ENCODE peak calls at places on chromosomes 2 and 18, in four cellular contexts. One of them, this sample, is unnamed.

GRCh38 chr2:33417093-33417492 is 59.4 kb upstream of the RASGRP3 start:
- DNase-seq in posterior cingulate gyrus: no peak
- DNase-seq in effector memory CD4-positive, alpha-beta T cell: no peak
- DNase-seq in LoVo: no peak
- DNase-seq in this sample: no peak

GRCh38 chr2:191625016-191625415 is 52.9 kb upstream of the NABP1 start:
- DNase-seq in posterior cingulate gyrus: no peak
- DNase-seq in effector memory CD4-positive, alpha-beta T cell: peak; percentile 48
- DNase-seq in LoVo: no peak
- DNase-seq in this sample: no peak

GRCh38 chr18:39205565-39205964 is 1640.0 kb upstream of the CELF4 start:
- DNase-seq in posterior cingulate gyrus: no peak
- DNase-seq in effector memory CD4-positive, alpha-beta T cell: no peak
- DNase-seq in LoVo: no peak
- DNase-seq in this sample: no peak

GRCh38 chr2:54149623-54150501 is 34.4 kb downstream of the ACYP2 start:
- DNase-seq in posterior cingulate gyrus: no peak
- DNase-seq in effector memory CD4-positive, alpha-beta T cell: no peak
- DNase-seq in LoVo: no peak
- DNase-seq in this sample: no peak

GRCh38 chr18:26839609-26840008 is 25.9 kb downstream of the AQP4 start:
- DNase-seq in posterior cingulate gyrus: no peak
- DNase-seq in effector memory CD4-positive, alpha-beta T cell: no peak
- DNase-seq in LoVo: no peak
- DNase-seq in this sample: no peak

GRCh38 chr2:170723446-170723958 is 8.4 kb downstream of the SP5 start:
- DNase-seq in posterior cingulate gyrus: no peak
- DNase-seq in effector memory CD4-positive, alpha-beta T cell: no peak
- DNase-seq in LoVo: no peak
- DNase-seq in this sample: no peak

GRCh38 chr2:223047260-223047761 is 4.7 kb upstream of the KCNE4 start:
- DNase-seq in posterior cingulate gyrus: no peak
- DNase-seq in effector memory CD4-positive, alpha-beta T cell: no peak
- DNase-seq in LoVo: no peak
- DNase-seq in this sample: no peak

GRCh38 chr2:191115391-191115790 is 35.4 kb downstream of the STAT4 start:
- DNase-seq in posterior cingulate gyrus: no peak
- DNase-seq in effector memory CD4-positive, alpha-beta T cell: peak; percentile 51
- DNase-seq in LoVo: no peak
- DNase-seq in this sample: no peak

GRCh38 chr2:26706093-26706492 is 13.6 kb downstream of the KCNK3 start:
- DNase-seq in posterior cingulate gyrus: no peak
- DNase-seq in effector memory CD4-positive, alpha-beta T cell: no peak
- DNase-seq in LoVo: no peak
- DNase-seq in this sample: no peak

GRCh38 chr2:216643986-216644662 is 10.9 kb downstream of the IGFBP2 start:
- DNase-seq in posterior cingulate gyrus: no peak
- DNase-seq in effector memory CD4-positive, alpha-beta T cell: no peak
- DNase-seq in LoVo: no peak
- DNase-seq in this sample: no peak

GRCh38 chr18:49175071-49175470 is 224.3 kb upstream of the SMAD7 start:
- DNase-seq in posterior cingulate gyrus: no peak
- DNase-seq in effector memory CD4-positive, alpha-beta T cell: no peak
- DNase-seq in LoVo: no peak
- DNase-seq in this sample: no peak

GRCh38 chr2:101524811-101525430 is 50.0 kb upstream of the RFX8 start:
- DNase-seq in posterior cingulate gyrus: no peak
- DNase-seq in effector memory CD4-positive, alpha-beta T cell: no peak
- DNase-seq in LoVo: no peak
- DNase-seq in this sample: no peak

GRCh38 chr2:239294571-239295054 is 106.2 kb downstream of the HDAC4 start:
- DNase-seq in posterior cingulate gyrus: no peak
- DNase-seq in effector memory CD4-positive, alpha-beta T cell: no peak
- DNase-seq in LoVo: no peak
- DNase-seq in this sample: no peak

GRCh38 chr18:446941-447560 is 53.5 kb downstream of the COLEC12 start:
- DNase-seq in posterior cingulate gyrus: no peak
- DNase-seq in effector memory CD4-positive, alpha-beta T cell: no peak
- DNase-seq in LoVo: no peak
- DNase-seq in this sample: no peak

GRCh38 chr2:165725421-165725820 is 68.6 kb downstream of the GALNT3 start:
- DNase-seq in posterior cingulate gyrus: no peak
- DNase-seq in effector memory CD4-positive, alpha-beta T cell: no peak
- DNase-seq in LoVo: no peak
- DNase-seq in this sample: no peak

GRCh38 chr2:26640331-26640745 is 828 bp downstream of the CIB4 start:
- DNase-seq in posterior cingulate gyrus: no peak
- DNase-seq in effector memory CD4-positive, alpha-beta T cell: no peak
- DNase-seq in LoVo: peak; percentile 26
- DNase-seq in this sample: no peak

GRCh38 chr2:29317077-29317517 is 201.9 kb downstream of the CLIP4 start:
- DNase-seq in posterior cingulate gyrus: no peak
- DNase-seq in effector memory CD4-positive, alpha-beta T cell: no peak
- DNase-seq in LoVo: no peak
- DNase-seq in this sample: no peak

GRCh38 chr2:236769981-236770671 is 200.5 kb downstream of the ACKR3 start:
- DNase-seq in posterior cingulate gyrus: peak; percentile 31
- DNase-seq in effector memory CD4-positive, alpha-beta T cell: no peak
- DNase-seq in LoVo: peak; percentile 20
- DNase-seq in this sample: no peak

GRCh38 chr2:221716434-221717303 is 144.6 kb upstream of the EPHA4 start:
- DNase-seq in posterior cingulate gyrus: no peak
- DNase-seq in effector memory CD4-positive, alpha-beta T cell: no peak
- DNase-seq in LoVo: no peak
- DNase-seq in this sample: no peak

GRCh38 chr2:97750017-97750416 is 36.6 kb downstream of the ZAP70 start:
- DNase-seq in posterior cingulate gyrus: no peak
- DNase-seq in effector memory CD4-positive, alpha-beta T cell: no peak
- DNase-seq in LoVo: no peak
- DNase-seq in this sample: no peak

GRCh38 chr2:232502513-232502900 is 14.9 kb upstream of the ECEL1 start:
- DNase-seq in posterior cingulate gyrus: no peak
- DNase-seq in effector memory CD4-positive, alpha-beta T cell: no peak
- DNase-seq in LoVo: no peak
- DNase-seq in this sample: no peak

GRCh38 chr2:174591740-174592139 is 5.9 kb downstream of the WIPF1 start:
- DNase-seq in posterior cingulate gyrus: no peak
- DNase-seq in effector memory CD4-positive, alpha-beta T cell: no peak
- DNase-seq in LoVo: no peak
- DNase-seq in this sample: no peak

GRCh38 chr2:222213084-222213483 is 85.7 kb downstream of the PAX3 start:
- DNase-seq in posterior cingulate gyrus: no peak
- DNase-seq in effector memory CD4-positive, alpha-beta T cell: no peak
- DNase-seq in LoVo: no peak
- DNase-seq in this sample: no peak

GRCh38 chr2:224646242-224646846 is 61.2 kb upstream of the CUL3 start:
- DNase-seq in posterior cingulate gyrus: no peak
- DNase-seq in effector memory CD4-positive, alpha-beta T cell: no peak
- DNase-seq in LoVo: no peak
- DNase-seq in this sample: no peak

GRCh38 chr2:172964511-172964910 is 111.1 kb upstream of the MAP3K20 start:
- DNase-seq in posterior cingulate gyrus: no peak
- DNase-seq in effector memory CD4-positive, alpha-beta T cell: no peak
- DNase-seq in LoVo: no peak
- DNase-seq in this sample: no peak

GRCh38 chr2:126304147-126304546 is 351.8 kb upstream of the GYPC start:
- DNase-seq in posterior cingulate gyrus: no peak
- DNase-seq in effector memory CD4-positive, alpha-beta T cell: no peak
- DNase-seq in LoVo: no peak
- DNase-seq in this sample: no peak

GRCh38 chr18:56678836-56679565 is 27.8 kb downstream of the WDR7 start:
- DNase-seq in posterior cingulate gyrus: no peak
- DNase-seq in effector memory CD4-positive, alpha-beta T cell: no peak
- DNase-seq in LoVo: no peak
- DNase-seq in this sample: no peak

GRCh38 chr2:24231461-24231881 is 56.6 kb downstream of the FAM228A start:
- DNase-seq in posterior cingulate gyrus: no peak
- DNase-seq in effector memory CD4-positive, alpha-beta T cell: no peak
- DNase-seq in LoVo: no peak
- DNase-seq in this sample: peak; percentile 10

GRCh38 chr2:83742117-83742782 is 716.8 kb downstream of the SUCLG1 start:
- DNase-seq in posterior cingulate gyrus: no peak
- DNase-seq in effector memory CD4-positive, alpha-beta T cell: no peak
- DNase-seq in LoVo: no peak
- DNase-seq in this sample: no peak

GRCh38 chr2:75920721-75921551 is 210.2 kb upstream of the GCFC2 start:
- DNase-seq in posterior cingulate gyrus: no peak
- DNase-seq in effector memory CD4-positive, alpha-beta T cell: no peak
- DNase-seq in LoVo: no peak
- DNase-seq in this sample: peak; percentile 30

GRCh38 chr18:3593381-3593903 is 143.5 kb downstream of the TGIF1 start:
- DNase-seq in posterior cingulate gyrus: no peak
- DNase-seq in effector memory CD4-positive, alpha-beta T cell: peak; percentile 54
- DNase-seq in LoVo: peak; percentile 58
- DNase-seq in this sample: no peak

GRCh38 chr2:127632592-127633489 is 13.1 kb upstream of the GPR17 start:
- DNase-seq in posterior cingulate gyrus: no peak
- DNase-seq in effector memory CD4-positive, alpha-beta T cell: no peak
- DNase-seq in LoVo: no peak
- DNase-seq in this sample: no peak

GRCh38 chr18:39854291-39854690 is 2100.7 kb upstream of the PIK3C3 start:
- DNase-seq in posterior cingulate gyrus: no peak
- DNase-seq in effector memory CD4-positive, alpha-beta T cell: no peak
- DNase-seq in LoVo: no peak
- DNase-seq in this sample: no peak

GRCh38 chr2:27776097-27776496 is 4.6 kb downstream of the MRPL33 start:
- DNase-seq in posterior cingulate gyrus: no peak
- DNase-seq in effector memory CD4-positive, alpha-beta T cell: no peak
- DNase-seq in LoVo: peak; percentile 46
- DNase-seq in this sample: no peak

GRCh38 chr2:70357076-70358071 is 55.5 kb upstream of the FAM136A start:
- DNase-seq in posterior cingulate gyrus: no peak
- DNase-seq in effector memory CD4-positive, alpha-beta T cell: no peak
- DNase-seq in LoVo: no peak
- DNase-seq in this sample: no peak

GRCh38 chr2:219029829-219030165 is 11.5 kb downstream of the CFAP65 start:
- DNase-seq in posterior cingulate gyrus: peak; percentile 72
- DNase-seq in effector memory CD4-positive, alpha-beta T cell: peak; percentile 69
- DNase-seq in LoVo: peak; percentile 79
- DNase-seq in this sample: peak; percentile 52

GRCh38 chr2:238685713-238686112 is 162.2 kb upstream of the TWIST2 start:
- DNase-seq in posterior cingulate gyrus: no peak
- DNase-seq in effector memory CD4-positive, alpha-beta T cell: no peak
- DNase-seq in LoVo: no peak
- DNase-seq in this sample: no peak

GRCh38 chr2:178522950-178523595 is 42.8 kb downstream of the PLEKHA3 start:
- DNase-seq in posterior cingulate gyrus: peak; percentile 41
- DNase-seq in effector memory CD4-positive, alpha-beta T cell: peak; percentile 75
- DNase-seq in LoVo: peak; percentile 89
- DNase-seq in this sample: peak; percentile 36

GRCh38 chr2:38554973-38555595 is 47.6 kb downstream of the HNRNPLL start:
- DNase-seq in posterior cingulate gyrus: no peak
- DNase-seq in effector memory CD4-positive, alpha-beta T cell: no peak
- DNase-seq in LoVo: peak; percentile 14
- DNase-seq in this sample: no peak

GRCh38 chr18:58004317-58004716 is 39.7 kb upstream of the NEDD4L start:
- DNase-seq in posterior cingulate gyrus: no peak
- DNase-seq in effector memory CD4-positive, alpha-beta T cell: no peak
- DNase-seq in LoVo: peak; percentile 54
- DNase-seq in this sample: no peak